ENCODE peak calls at places on chromosomes 11 and 22, in seven cellular contexts. One of them, this sample, is unnamed.
A peak's percentile ranks its signal among the peaks of the same experiment; 100 is the strongest.

GRCh38 chr11:2738551-2739431 is 39.0 kb upstream of the KCNQ1OT1 start:
- DNase-seq in mesenchymal stem cell: no peak
- DNase-seq in neuronal stem cell: no peak
- DNase-seq in mesendoderm: no peak
- DNase-seq in H9: no peak
- DNase-seq in trophoblast cell: no peak
- DNase-seq in H1: no peak
- DNase-seq in this sample: no peak

GRCh38 chr11:62398011-62398994 is 20.5 kb upstream of the SCGB1A1 start:
- DNase-seq in mesenchymal stem cell: peak; percentile 62
- DNase-seq in neuronal stem cell: no peak
- DNase-seq in mesendoderm: peak; percentile 92
- DNase-seq in H9: no peak
- DNase-seq in trophoblast cell: peak; percentile 57
- DNase-seq in H1: no peak
- DNase-seq in this sample: peak; percentile 44

GRCh38 chr11:72719144-72719543 is 33.1 kb downstream of the ARAP1 start:
- DNase-seq in mesenchymal stem cell: peak; percentile 70
- DNase-seq in neuronal stem cell: no peak
- DNase-seq in mesendoderm: no peak
- DNase-seq in H9: no peak
- DNase-seq in trophoblast cell: no peak
- DNase-seq in H1: no peak
- DNase-seq in this sample: peak; percentile 31

GRCh38 chr11:118010738-118011461 is 24.7 kb downstream of the IL10RA start:
- DNase-seq in mesenchymal stem cell: no peak
- DNase-seq in neuronal stem cell: no peak
- DNase-seq in mesendoderm: no peak
- DNase-seq in H9: no peak
- DNase-seq in trophoblast cell: peak; percentile 30
- DNase-seq in H1: peak; percentile 38
- DNase-seq in this sample: no peak

GRCh38 chr11:118411523-118411922 is 10.1 kb downstream of the ATP5MG start:
- DNase-seq in mesenchymal stem cell: no peak
- DNase-seq in neuronal stem cell: no peak
- DNase-seq in mesendoderm: no peak
- DNase-seq in H9: no peak
- DNase-seq in trophoblast cell: no peak
- DNase-seq in H1: no peak
- DNase-seq in this sample: no peak

GRCh38 chr11:61718613-61719302 is 33.7 kb upstream of the MYRF start:
- DNase-seq in mesenchymal stem cell: peak; percentile 82
- DNase-seq in neuronal stem cell: peak; percentile 71
- DNase-seq in mesendoderm: peak; percentile 93
- DNase-seq in H9: peak; percentile 86
- DNase-seq in trophoblast cell: no peak
- DNase-seq in H1: peak; percentile 87
- DNase-seq in this sample: peak; percentile 74

GRCh38 chr11:35483131-35483800 is 42.1 kb downstream of the PAMR1 start:
- DNase-seq in mesenchymal stem cell: no peak
- DNase-seq in neuronal stem cell: no peak
- DNase-seq in mesendoderm: no peak
- DNase-seq in H9: no peak
- DNase-seq in trophoblast cell: no peak
- DNase-seq in H1: no peak
- DNase-seq in this sample: peak; percentile 79

GRCh38 chr11:44954051-44954906 is 3.6 kb upstream of the TP53I11 start:
- DNase-seq in mesenchymal stem cell: no peak
- DNase-seq in neuronal stem cell: no peak
- DNase-seq in mesendoderm: peak; percentile 72
- DNase-seq in H9: no peak
- DNase-seq in trophoblast cell: no peak
- DNase-seq in H1: no peak
- DNase-seq in this sample: no peak

GRCh38 chr11:131637469-131638175 is 267.2 kb downstream of the NTM start:
- DNase-seq in mesenchymal stem cell: no peak
- DNase-seq in neuronal stem cell: no peak
- DNase-seq in mesendoderm: no peak
- DNase-seq in H9: no peak
- DNase-seq in trophoblast cell: no peak
- DNase-seq in H1: no peak
- DNase-seq in this sample: no peak

GRCh38 chr11:68002943-68003845 is 703 bp downstream of the UNC93B1 start:
- DNase-seq in mesenchymal stem cell: no peak
- DNase-seq in neuronal stem cell: no peak
- DNase-seq in mesendoderm: no peak
- DNase-seq in H9: peak; percentile 58
- DNase-seq in trophoblast cell: peak; percentile 58
- DNase-seq in H1: peak; percentile 74
- DNase-seq in this sample: no peak

GRCh38 chr11:9004310-9004945 is 627 bp upstream of the NRIP3 start:
- DNase-seq in mesenchymal stem cell: no peak
- DNase-seq in neuronal stem cell: peak; percentile 43
- DNase-seq in mesendoderm: peak; percentile 28
- DNase-seq in H9: peak; percentile 73
- DNase-seq in trophoblast cell: no peak
- DNase-seq in H1: peak; percentile 81
- DNase-seq in this sample: no peak

GRCh38 chr11:65425971-65426838 is 3.6 kb downstream of the NEAT1 start:
- DNase-seq in mesenchymal stem cell: peak; percentile 88
- DNase-seq in neuronal stem cell: no peak
- DNase-seq in mesendoderm: no peak
- DNase-seq in H9: no peak
- DNase-seq in trophoblast cell: peak; percentile 52
- DNase-seq in H1: no peak
- DNase-seq in this sample: peak; percentile 89

GRCh38 chr11:91972665-91973266 is 251.9 kb upstream of the FAT3 start:
- DNase-seq in mesenchymal stem cell: no peak
- DNase-seq in neuronal stem cell: peak; percentile 11
- DNase-seq in mesendoderm: no peak
- DNase-seq in H9: no peak
- DNase-seq in trophoblast cell: no peak
- DNase-seq in H1: no peak
- DNase-seq in this sample: no peak

GRCh38 chr22:43110927-43111623 is 525 bp downstream of the BIK start:
- DNase-seq in mesenchymal stem cell: no peak
- DNase-seq in neuronal stem cell: no peak
- DNase-seq in mesendoderm: no peak
- DNase-seq in H9: no peak
- DNase-seq in trophoblast cell: no peak
- DNase-seq in H1: peak; percentile 75
- DNase-seq in this sample: no peak

GRCh38 chr22:38841211-38841610 is 2.6 kb downstream of the NPTXR start:
- DNase-seq in mesenchymal stem cell: no peak
- DNase-seq in neuronal stem cell: no peak
- DNase-seq in mesendoderm: no peak
- DNase-seq in H9: no peak
- DNase-seq in trophoblast cell: no peak
- DNase-seq in H1: no peak
- DNase-seq in this sample: no peak

GRCh38 chr22:30224161-30224857 is 22.2 kb downstream of the LIF start:
- DNase-seq in mesenchymal stem cell: peak; percentile 92
- DNase-seq in neuronal stem cell: no peak
- DNase-seq in mesendoderm: peak; percentile 88
- DNase-seq in H9: no peak
- DNase-seq in trophoblast cell: no peak
- DNase-seq in H1: no peak
- DNase-seq in this sample: no peak

GRCh38 chr11:132134322-132134721 is 763.9 kb downstream of the NTM start:
- DNase-seq in mesenchymal stem cell: peak; percentile 14
- DNase-seq in neuronal stem cell: no peak
- DNase-seq in mesendoderm: no peak
- DNase-seq in H9: no peak
- DNase-seq in trophoblast cell: no peak
- DNase-seq in H1: no peak
- DNase-seq in this sample: peak; percentile 62

GRCh38 chr11:4610258-4610935 is 2.4 kb upstream of the TRIM68 start:
- DNase-seq in mesenchymal stem cell: peak; percentile 7
- DNase-seq in neuronal stem cell: no peak
- DNase-seq in mesendoderm: peak; percentile 3
- DNase-seq in H9: no peak
- DNase-seq in trophoblast cell: no peak
- DNase-seq in H1: no peak
- DNase-seq in this sample: peak; percentile 5

GRCh38 chr22:45304971-45305370 is 4.8 kb upstream of the FAM118A start:
- DNase-seq in mesenchymal stem cell: no peak
- DNase-seq in neuronal stem cell: no peak
- DNase-seq in mesendoderm: no peak
- DNase-seq in H9: no peak
- DNase-seq in trophoblast cell: peak; percentile 61
- DNase-seq in H1: no peak
- DNase-seq in this sample: no peak

GRCh38 chr11:70487160-70487559 is 88.8 kb downstream of the CTTN start:
- DNase-seq in mesenchymal stem cell: no peak
- DNase-seq in neuronal stem cell: no peak
- DNase-seq in mesendoderm: no peak
- DNase-seq in H9: no peak
- DNase-seq in trophoblast cell: no peak
- DNase-seq in H1: no peak
- DNase-seq in this sample: no peak
- H2AK5ac ChIP-seq in mesenchymal stem cell: no peak overlapping the region
- H2AK5ac ChIP-seq in neuronal stem cell: peak overlapping the region; percentile 27
- H2AK5ac ChIP-seq in mesendoderm: no peak overlapping the region
- H2AK5ac ChIP-seq in H9: no peak overlapping the region
- H2AK5ac ChIP-seq in trophoblast cell: no peak overlapping the region
- H2AK5ac ChIP-seq in H1: no peak overlapping the region
- H2AK5ac ChIP-seq in this sample: no peak overlapping the region

GRCh38 chr22:26835023-26835422 is 177.6 kb downstream of the MIAT start:
- DNase-seq in mesenchymal stem cell: no peak
- DNase-seq in neuronal stem cell: no peak
- DNase-seq in mesendoderm: no peak
- DNase-seq in H9: no peak
- DNase-seq in trophoblast cell: no peak
- DNase-seq in H1: no peak
- DNase-seq in this sample: no peak
- H2BK120ac ChIP-seq in mesenchymal stem cell: no peak overlapping the region
- H2BK120ac ChIP-seq in neuronal stem cell: no peak overlapping the region
- H2BK120ac ChIP-seq in mesendoderm: no peak overlapping the region
- H2BK120ac ChIP-seq in H9: no peak overlapping the region
- H2BK120ac ChIP-seq in trophoblast cell: no peak overlapping the region
- H2BK120ac ChIP-seq in H1: no peak overlapping the region
- H2BK120ac ChIP-seq in this sample: no peak overlapping the region

DNA sequence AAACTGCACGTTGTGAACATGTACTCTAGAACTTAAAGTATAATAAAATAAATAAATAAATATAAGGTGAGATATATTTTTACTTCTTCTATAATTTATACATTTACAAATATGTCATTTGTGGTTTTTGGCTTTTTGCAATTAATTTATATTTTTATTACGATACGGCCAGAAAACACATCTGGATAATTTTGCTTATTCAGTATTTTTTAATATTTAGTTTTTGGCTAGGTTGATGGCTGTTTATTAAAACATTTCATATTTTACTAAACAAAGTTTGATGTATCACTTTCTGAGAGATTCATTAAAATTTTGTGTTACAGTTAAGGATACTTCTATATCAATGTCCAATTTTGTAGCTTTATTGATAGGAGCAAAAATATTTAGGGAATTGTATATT is 15.7 kb upstream of the TYR start:
- DNase-seq in mesenchymal stem cell: no peak
- DNase-seq in neuronal stem cell: no peak
- DNase-seq in mesendoderm: no peak
- DNase-seq in H9: no peak
- DNase-seq in trophoblast cell: no peak
- DNase-seq in H1: no peak
- DNase-seq in this sample: no peak
- H2AK5ac ChIP-seq in mesenchymal stem cell: no peak overlapping the region
- H2AK5ac ChIP-seq in neuronal stem cell: no peak overlapping the region
- H2AK5ac ChIP-seq in mesendoderm: no peak overlapping the region
- H2AK5ac ChIP-seq in H9: no peak overlapping the region
- H2AK5ac ChIP-seq in trophoblast cell: no peak overlapping the region
- H2AK5ac ChIP-seq in H1: no peak overlapping the region
- H2AK5ac ChIP-seq in this sample: no peak overlapping the region

GRCh38 chr11:134530826-134531225 is 118.8 kb upstream of the B3GAT1 start:
- DNase-seq in mesenchymal stem cell: no peak
- DNase-seq in neuronal stem cell: no peak
- DNase-seq in mesendoderm: no peak
- DNase-seq in H9: peak; percentile 18
- DNase-seq in trophoblast cell: no peak
- DNase-seq in H1: peak; percentile 43
- DNase-seq in this sample: no peak

GRCh38 chr11:134528453-134528852 is 116.4 kb upstream of the B3GAT1 start:
- DNase-seq in mesenchymal stem cell: no peak
- DNase-seq in neuronal stem cell: no peak
- DNase-seq in mesendoderm: no peak
- DNase-seq in H9: peak; percentile 17
- DNase-seq in trophoblast cell: no peak
- DNase-seq in H1: peak; percentile 37
- DNase-seq in this sample: no peak

GRCh38 chr11:134527382-134528243 is 115.6 kb upstream of the B3GAT1 start:
- DNase-seq in mesenchymal stem cell: no peak
- DNase-seq in neuronal stem cell: no peak
- DNase-seq in mesendoderm: no peak
- DNase-seq in H9: peak; percentile 30
- DNase-seq in trophoblast cell: no peak
- DNase-seq in H1: peak; percentile 52
- DNase-seq in this sample: no peak

GRCh38 chr11:134531331-134532135 is 119.5 kb upstream of the B3GAT1 start:
- DNase-seq in mesenchymal stem cell: no peak
- DNase-seq in neuronal stem cell: no peak
- DNase-seq in mesendoderm: no peak
- DNase-seq in H9: peak; percentile 18
- DNase-seq in trophoblast cell: no peak
- DNase-seq in H1: peak; percentile 41
- DNase-seq in this sample: no peak

DNA sequence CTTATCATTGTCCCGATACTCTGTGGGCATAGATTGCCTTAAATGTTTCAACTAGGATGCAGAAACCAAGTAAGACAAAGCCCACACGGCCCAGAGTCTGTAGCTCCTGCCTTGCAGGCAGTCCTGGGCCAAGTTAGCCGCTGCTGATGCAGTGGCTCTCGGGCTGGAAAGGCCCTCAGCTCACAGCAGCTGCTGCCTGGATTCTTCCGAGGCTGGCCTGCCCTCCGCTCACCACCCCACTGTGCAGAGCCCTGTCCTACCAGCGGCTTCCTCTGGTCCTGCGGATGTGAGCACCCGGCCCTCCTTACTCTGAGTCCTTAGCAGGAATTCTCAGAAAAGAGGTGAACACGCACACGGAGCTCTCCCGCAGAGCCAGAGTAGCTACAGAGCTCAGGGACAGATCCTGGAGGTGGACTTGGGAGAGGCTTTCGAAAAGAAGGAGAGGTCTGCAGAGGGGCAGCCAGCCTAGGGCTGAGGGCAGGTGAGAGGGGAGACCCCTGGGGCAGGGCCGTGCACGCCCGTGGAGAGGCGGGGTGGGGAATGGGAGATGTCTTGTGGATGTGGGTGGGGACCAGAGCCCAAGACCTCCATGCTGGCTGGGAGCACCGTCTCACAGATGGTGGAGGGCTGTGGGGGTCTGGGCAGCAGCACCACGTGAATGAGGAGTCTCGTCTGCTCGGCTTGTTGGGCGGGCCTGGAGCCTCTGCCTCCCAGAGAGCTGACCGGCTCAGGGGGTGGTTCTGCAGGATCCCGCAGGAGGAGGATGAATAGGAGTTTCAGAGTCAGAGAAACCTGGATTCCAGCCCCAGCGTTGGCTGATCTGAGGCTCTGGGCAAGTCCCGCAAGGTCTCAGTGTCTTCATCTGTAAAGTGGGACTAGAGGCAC is 117.4 kb upstream of the B3GAT1 start:
- DNase-seq in mesenchymal stem cell: no peak
- DNase-seq in neuronal stem cell: no peak
- DNase-seq in mesendoderm: no peak
- DNase-seq in H9: peak; percentile 28
- DNase-seq in trophoblast cell: no peak
- DNase-seq in H1: peak; percentile 45
- DNase-seq in this sample: no peak
- H2BK120ac ChIP-seq in mesenchymal stem cell: no peak overlapping the region
- H2BK120ac ChIP-seq in neuronal stem cell: no peak overlapping the region
- H2BK120ac ChIP-seq in mesendoderm: no peak overlapping the region
- H2BK120ac ChIP-seq in H9: no peak overlapping the region
- H2BK120ac ChIP-seq in trophoblast cell: no peak overlapping the region
- H2BK120ac ChIP-seq in H1: no peak overlapping the region
- H2BK120ac ChIP-seq in this sample: no peak overlapping the region